ENCODE peak calls at places on chromosome 19, in eight cellular contexts. L is NCI-H2029, Y is HEK293T, F is body of pancreas, W is fibroblast of mammary gland, B is skeletal muscle cell, K is iPS-NIHi11, S is lower leg skin. R is an unnamed sample.

GRCh38 chr19:34082289-34083077 is 89.8 kb upstream of the LSM14A start:
- DNase-seq in L (no peak), Y (no peak), F (no peak), W (no peak), B (no peak), K (peak; percentile 48), S (no peak), R (peak; percentile 72)

GRCh38 chr19:55418185-55418584 is 10.6 kb upstream of the UBE2S start:
- DNase-seq in L (peak; percentile 26), Y (peak; percentile 74), F (peak; percentile 63), W (peak; percentile 85), B (peak; percentile 39), K (peak; percentile 83), S (no peak), R (peak; percentile 85)

GRCh38 chr19:31113250-31113685 is 236.0 kb downstream of the TSHZ3 start:
- DNase-seq in L (no peak), Y (no peak), F (no peak), W (no peak), B (no peak), K (no peak), S (peak; percentile 10), R (peak; percentile 83)

GRCh38 chr19:6058411-6059201 is 51.7 kb downstream of the RFX2 start:
- DNase-seq in L (no peak), Y (no peak), F (no peak), W (no peak), B (no peak), K (no peak), S (peak; percentile 78), R (no peak)

GRCh38 chr19:48560095-48560530 is 8.1 kb downstream of the SULT2B1 start:
- DNase-seq in L (no peak), Y (no peak), F (no peak), W (peak; percentile 18), B (no peak), K (peak; percentile 14), S (no peak), R (peak; percentile 23)

GRCh38 chr19:36771275-36772231 is 1.1 kb downstream of the ZNF850 start:
- DNase-seq in L (peak; percentile 60), Y (no peak), F (peak; percentile 63), W (peak; percentile 81), B (peak; percentile 74), K (peak; percentile 59), S (peak; percentile 88), R (peak; percentile 96)

GRCh38 chr19:4976412-4977298 is 7.7 kb downstream of the KDM4B start:
- DNase-seq in L (peak; percentile 41), Y (peak; percentile 66), F (peak; percentile 55), W (peak; percentile 99), B (peak; percentile 89), K (peak; percentile 63), S (peak; percentile 94), R (peak; percentile 99)

GRCh38 chr19:44280916-44281315 is 21.2 kb downstream of the ZNF233 start:
- DNase-seq in L (no peak), Y (no peak), F (no peak), W (no peak), B (no peak), K (no peak), S (no peak), R (no peak)

GRCh38 chr19:49853852-49854849 is 3.2 kb downstream of the PTOV1 start:
- DNase-seq in L (no peak), Y (no peak), F (no peak), W (no peak), B (no peak), K (no peak), S (peak; percentile 87), R (no peak)

GRCh38 chr19:17240062-17240854 is 5.5 kb downstream of the NR2F6 start:
- DNase-seq in L (no peak), Y (no peak), F (no peak), W (no peak), B (no peak), K (no peak), S (no peak), R (no peak)

GRCh38 chr19:36009633-36010379 is 1.2 kb upstream of the SYNE4 start:
- DNase-seq in L (no peak), Y (no peak), F (no peak), W (no peak), B (no peak), K (no peak), S (no peak), R (no peak)

GRCh38 chr19:18768997-18769891 is 21.9 kb downstream of the COMP start:
- DNase-seq in L (peak; percentile 65), Y (no peak), F (peak; percentile 81), W (no peak), B (no peak), K (no peak), S (no peak), R (no peak)